ENCODE peak calls at places on chromosomes 12 and 14, in four cellular contexts. B is RWPE2, V is Daoy, R is G401. U is an unnamed sample.

GRCh38 chr14:79899610-79900009 is 311.7 kb downstream of the DIO2 start:
- DNase-seq in B (no peak), V (no peak), R (no peak), U (no peak)

GRCh38 chr12:118432812-118433540 is 56.6 kb downstream of the SUDS3 start:
- DNase-seq in B (no peak), V (no peak), R (no peak), U (no peak)

GRCh38 chr14:67971627-67972625 is 152.3 kb downstream of the RAD51B start:
- DNase-seq in B (no peak), V (peak), R (no peak), U (no peak)

GRCh38 chr12:66647034-66647691 is 31.7 kb downstream of the GRIP1 start:
- DNase-seq in B (peak), V (peak), R (no peak), U (no peak)

GRCh38 chr14:89575386-89576061 is 158.5 kb upstream of the FOXN3 start:
- DNase-seq in B (no peak), V (no peak), R (no peak), U (no peak)

GRCh38 chr12:112096667-112097066 is 11.9 kb downstream of the NAA25 start:
- DNase-seq in B (no peak), V (peak), R (no peak), U (peak)

GRCh38 chr14:97077253-97077653 is 280.1 kb downstream of the VRK1 start:
- DNase-seq in B (peak), V (peak), R (no peak), U (peak)

GRCh38 chr12:69566603-69567002 is 18.7 kb upstream of the CCT2 start:
- DNase-seq in B (no peak), V (no peak), R (no peak), U (peak)

GRCh38 chr14:77086017-77086727 is 11.9 kb upstream of the CIPC start:
- DNase-seq in B (no peak), V (peak), R (no peak), U (no peak)

GRCh38 chr12:120775862-120776552 is 50.4 kb downstream of the ACADS start:
- DNase-seq in B (no peak), V (no peak), R (no peak), U (no peak)

GRCh38 chr12:22333751-22334695 is 484 bp downstream of the ST8SIA1 start:
- DNase-seq in B (no peak), V (no peak), R (peak), U (peak)

GRCh38 chr12:9588749-9589148 is 19.0 kb downstream of the KLRB1 start:
- DNase-seq in B (no peak), V (no peak), R (peak), U (no peak)

GRCh38 chr12:25997401-25997973 is 39.0 kb downstream of the RASSF8 start:
- DNase-seq in B (no peak), V (peak), R (no peak), U (no peak)

GRCh38 chr14:60642790-60643397 is 6.4 kb downstream of the SIX1 start:
- DNase-seq in B (peak), V (no peak), R (no peak), U (no peak)

GRCh38 chr12:48815281-48816110 is 2.8 kb upstream of the CACNB3 start:
- DNase-seq in B (no peak), V (peak), R (peak), U (peak)

GRCh38 chr14:103711516-103712431 is 3.5 kb downstream of the XRCC3 start:
- DNase-seq in B (peak), V (no peak), R (peak), U (no peak)

GRCh38 chr14:56514663-56515371 is 64.8 kb upstream of the TMEM260 start:
- DNase-seq in B (no peak), V (peak), R (no peak), U (no peak)

GRCh38 chr12:109443794-109444193 is 33.3 kb downstream of the KCTD10 start:
- DNase-seq in B (no peak), V (no peak), R (no peak), U (no peak)

GRCh38 chr12:52147367-52147972 is 44.3 kb downstream of the KRT80 start:
- DNase-seq in B (peak), V (peak), R (no peak), U (peak)

GRCh38 chr14:20429801-20430669 is 5.9 kb downstream of the KLHL33 start:
- DNase-seq in B (no peak), V (no peak), R (peak), U (no peak)

GRCh38 chr12:106065506-106065905 is 73.2 kb downstream of the NUAK1 start:
- DNase-seq in B (no peak), V (no peak), R (peak), U (no peak)

U was measured in erythroblast.